ENCODE peak calls at places on chromosomes 13 and 19, in five cellular contexts. D, L, E, S and J are unnamed samples.

GRCh38 chr19:19451429-19452240 is 46.2 kb downstream of the GATAD2A start:
- DNase-seq in D (no peak), E (no peak), S (no peak), L (no peak), J (no peak)

GRCh38 chr13:46010148-46010547 is 42.4 kb downstream of the ZC3H13 start:
- DNase-seq in L (no peak), S (peak), E (no peak), D (no peak), J (no peak)

GRCh38 chr13:51804295-51805172 is 571 bp upstream of the DHRS12 start:
- DNase-seq in D (no peak), E (no peak), L (no peak), S (no peak), J (no peak)

GRCh38 chr13:109779074-109779473 is 7.3 kb downstream of the IRS2 start:
- DNase-seq in S (no peak), L (no peak), E (no peak), D (no peak), J (no peak)

GRCh38 chr13:75797256-75797655 is 161.1 kb downstream of the LMO7 start:
- DNase-seq in S (no peak), D (no peak), E (no peak), L (no peak), J (no peak)

GRCh38 chr19:6577410-6578125 is 13.4 kb downstream of the CD70 start:
- DNase-seq in L (no peak), E (no peak), D (no peak), S (no peak), J (no peak)

GRCh38 chr13:110304256-110304655 is 2.7 kb downstream of the COL4A1 start:
- DNase-seq in S (no peak), E (no peak), L (no peak), D (no peak), J (no peak)

GRCh38 chr13:37488682-37489081 is 109.9 kb downstream of the POSTN start:
- DNase-seq in D (no peak), L (no peak), S (no peak), E (no peak), J (no peak)

GRCh38 chr13:113192279-113192678 is 16.2 kb downstream of the PCID2 start:
- DNase-seq in S (no peak), L (no peak), E (no peak), D (no peak), J (no peak)

GRCh38 chr19:5974721-5975387 is 3.1 kb downstream of the RANBP3 start:
- DNase-seq in D (no peak), E (no peak), L (no peak), S (no peak), J (no peak)

GRCh38 chr13:91468301-91468700 is 69.9 kb downstream of the GPC5 start:
- DNase-seq in L (no peak), E (no peak), D (no peak), S (no peak), J (no peak)

GRCh38 chr19:14795078-14795721 is 16.8 kb upstream of the ADGRE2 start:
- DNase-seq in L (no peak), E (no peak), S (no peak), D (no peak), J (no peak)

GRCh38 chr13:98385591-98385990 is 191.3 kb downstream of the STK24 start:
- DNase-seq in E (no peak), L (no peak), S (no peak), D (no peak), J (no peak)

GRCh38 chr19:35249146-35249847 is 495 bp downstream of the LSR start:
- DNase-seq in E (no peak), S (no peak), D (no peak), L (no peak), J (peak)

GRCh38 chr19:47231215-47232054 is 436 bp upstream of the BBC3 start:
- DNase-seq in L (no peak), D (peak), E (peak), S (peak), J (peak)

GRCh38 chr19:45216677-45217076 is 28.5 kb downstream of the EXOC3L2 start:
- DNase-seq in S (no peak), D (no peak), E (no peak), L (no peak), J (no peak)

GRCh38 chr13:29892149-29892548 is 41.7 kb upstream of the UBL3 start:
- DNase-seq in E (no peak), D (no peak), L (no peak), S (no peak), J (peak)

GRCh38 chr13:87998081-87998480 is 326.9 kb downstream of the SLITRK5 start:
- DNase-seq in L (no peak), D (no peak), E (no peak), S (no peak), J (no peak)

GRCh38 chr13:72151241-72151640 is 284.2 kb upstream of the DACH1 start:
- DNase-seq in E (no peak), D (no peak), L (no peak), S (no peak), J (no peak)

GRCh38 chr13:110923777-110924638 is 9.1 kb upstream of the ANKRD10 start:
- DNase-seq in E (no peak), S (no peak), D (no peak), L (no peak), J (no peak)

GRCh38 chr13:67341406-67341805 is 111.3 kb upstream of the PCDH9 start:
- DNase-seq in D (no peak), E (no peak), S (no peak), L (no peak), J (no peak)